ENCODE peak calls at places on chromosome 7, in six cellular contexts. C, G, P, E, V and W are unnamed samples. For H3K36me3, the result is how much of the 10 kb centered on the place peaks cover.

GRCh38 chr7:43873300-43873699 is 4.0 kb upstream of the MRPS24 start:
- DNase-seq in C (no peak), G (no peak), P (peak), E (no peak), V (no peak), W (no peak)

GRCh38 chr7:152025937-152026890 is 740 bp downstream of the GALNT11 start:
- DNase-seq in C (no peak), G (peak), P (no peak), E (no peak), V (no peak), W (peak)

GRCh38 chr7:127911968-127912511 is 119.2 kb downstream of the LRRC4 start:
- DNase-seq in C (no peak), G (no peak), P (no peak), E (no peak), V (no peak), W (no peak)

GRCh38 chr7:17422966-17423365 is 124.5 kb downstream of the AHR start:
- DNase-seq in C (no peak), G (no peak), P (no peak), E (no peak), V (no peak), W (no peak)

GRCh38 chr7:108630002-108630401 is 60.3 kb downstream of the DNAJB9 start:
- DNase-seq in C (peak), G (peak), P (peak), E (no peak), V (no peak), W (no peak)

GRCh38 chr7:24718431-24718831 is 38.8 kb downstream of the GSDME start:
- DNase-seq in C (no peak), G (no peak), P (no peak), E (no peak), V (no peak), W (no peak)

GRCh38 chr7:92835851-92836488 is 403 bp downstream of the CDK6 start:
- DNase-seq in C (peak), G (peak), P (no peak), E (no peak), V (peak), W (peak)

GRCh38 chr7:135911091-135911490 is 66.1 kb downstream of the MTPN start:
- DNase-seq in C (peak), G (peak), P (no peak), E (no peak), V (no peak), W (no peak)

GRCh38 chr7:158812684-158813083 is 16.6 kb downstream of the ESYT2 start:
- DNase-seq in C (no peak), G (no peak), P (no peak), E (no peak), V (peak), W (no peak)

GRCh38 chr7:158023563-158024350 is 563.9 kb downstream of the PTPRN2 start:
- DNase-seq in C (no peak), G (no peak), P (no peak), E (no peak), V (no peak), W (no peak)

GRCh38 chr7:124429923-124430322 is 335.7 kb downstream of the GPR37 start:
- DNase-seq in C (no peak), G (no peak), P (no peak), E (no peak), V (no peak), W (no peak)

GRCh38 chr7:46871516-46871915 is 710.4 kb downstream of the TNS3 start:
- DNase-seq in C (no peak), G (no peak), P (no peak), E (no peak), V (no peak), W (no peak)

GRCh38 chr7:66083677-66084076 is 8.1 kb downstream of the ASL start:
- DNase-seq in C (no peak), G (no peak), P (no peak), E (no peak), V (no peak), W (peak)

GRCh38 chr7:78326189-78326588 is 527.6 kb downstream of the PHTF2 start:
- DNase-seq in C (no peak), G (no peak), P (peak), E (no peak), V (no peak), W (no peak)

GRCh38 chr7:158824028-158824427 is 5.3 kb downstream of the ESYT2 start:
- DNase-seq in C (no peak), G (no peak), P (no peak), E (no peak), V (peak), W (no peak)

GRCh38 chr7:3760696-3761095 is 459.6 kb downstream of the SDK1 start:
- DNase-seq in C (no peak), G (no peak), P (peak), E (no peak), V (no peak), W (no peak)

GRCh38 chr7:106217089-106217542 is 67.7 kb downstream of the NAMPT start:
- DNase-seq in C (peak), G (peak), P (peak), E (peak), V (no peak), W (no peak)

GRCh38 chr7:27248911-27249723 is 6.5 kb downstream of the EVX1 start:
- DNase-seq in C (no peak), G (no peak), P (no peak), E (no peak), V (no peak), W (no peak)

GRCh38 chr7:143399151-143399550 is 9.5 kb downstream of the EPHA1 start:
- DNase-seq in C (no peak), G (no peak), P (no peak), E (no peak), V (no peak), W (no peak)

GRCh38 chr7:23531794-23532489 is at the start of gene TRA2A:
- DNase-seq in C (peak), G (peak), P (peak), E (peak), V (peak), W (peak)

GRCh38 chr7:95758187-95758586 is 14.2 kb upstream of the DYNC1I1 start:
- DNase-seq in C (no peak), G (no peak), P (no peak), E (no peak), V (no peak), W (no peak)

GRCh38 chr7:150964593-150965111 is 13.5 kb downstream of the KCNH2 start:
- DNase-seq in C (peak), G (peak), P (no peak), E (no peak), V (peak), W (peak)

GRCh38 chr7:152987673-152988072 is 228.1 kb downstream of the ACTR3B start:
- DNase-seq in C (no peak), G (no peak), P (peak), E (no peak), V (no peak), W (no peak)

GRCh38 chr7:74722045-74722603 is 51.7 kb upstream of the NCF1 start:
- DNase-seq in C (no peak), G (no peak), P (no peak), E (no peak), V (no peak), W (no peak)

GRCh38 chr7:105723582-105723981 is 142.3 kb upstream of the EFCAB10 start:
- DNase-seq in C (no peak), G (no peak), P (no peak), E (no peak), V (no peak), W (peak)

GRCh38 chr7:133369130-133369529 is 116.3 kb downstream of the EXOC4 start:
- DNase-seq in C (no peak), G (no peak), P (peak), E (no peak), V (no peak), W (no peak)

GRCh38 chr7:70721500-70721899 is 410.4 kb upstream of the GALNT17 start:
- DNase-seq in C (no peak), G (no peak), P (no peak), E (no peak), V (no peak), W (no peak)

GRCh38 chr7:113561446-113561845 is 357.4 kb downstream of the PPP1R3A start:
- DNase-seq in C (no peak), G (no peak), P (peak), E (no peak), V (no peak), W (no peak)

GRCh38 chr7:7772385-7772784 is 54.0 kb upstream of the RPA3 start:
- DNase-seq in C (no peak), G (no peak), P (peak), E (no peak), V (no peak), W (no peak)

GRCh38 chr7:116809636-116810266 is 52.6 kb upstream of the CAPZA2 start:
- DNase-seq in C (no peak), G (peak), P (peak), E (peak), V (no peak), W (peak)

GRCh38 chr7:33619264-33619663 is 286.1 kb upstream of the BMPER start:
- DNase-seq in C (no peak), G (no peak), P (no peak), E (no peak), V (no peak), W (no peak)

GRCh38 chr7:148588891-148589215 is 1.7 kb upstream of the C7orf33 start:
- DNase-seq in C (no peak), G (no peak), P (no peak), E (no peak), V (no peak), W (no peak)

GRCh38 chr7:46811529-46811928 is 770.4 kb downstream of the TNS3 start:
- DNase-seq in C (peak), G (peak), P (peak), E (no peak), V (no peak), W (no peak)

GRCh38 chr7:36278767-36279171 is 110.9 kb upstream of the ANLN start:
- DNase-seq in C (no peak), G (no peak), P (peak), E (no peak), V (no peak), W (no peak)

GRCh38 chr7:108653526-108653925 is 83.9 kb downstream of the DNAJB9 start:
- DNase-seq in C (no peak), G (no peak), P (no peak), E (no peak), V (no peak), W (no peak)

GRCh38 chr7:4682621-4683042 is 537 bp downstream of the FOXK1 start:
- DNase-seq in C (peak), G (peak), P (peak), E (no peak), V (peak), W (peak)

GRCh38 chr7:7177044-7177517 is 5.3 kb upstream of the C1GALT1 start:
- DNase-seq in C (no peak), G (no peak), P (peak), E (peak), V (no peak), W (no peak)

GRCh38 chr7:37320140-37320839 is 128.4 kb downstream of the ELMO1 start:
- DNase-seq in C (no peak), G (no peak), P (no peak), E (no peak), V (no peak), W (no peak)

GRCh38 chr7:25098096-25099046 is 26.7 kb downstream of the CYCS start:
- DNase-seq in C (peak), G (peak), P (peak), E (no peak), V (peak), W (peak)

GRCh38 chr7:139930286-139930965 is 101.4 kb downstream of the TBXAS1 start:
- DNase-seq in C (no peak), G (no peak), P (no peak), E (no peak), V (no peak), W (no peak)

GRCh38 chr7:938546-939185 is 15.8 kb downstream of the ADAP1 start:
- DNase-seq in C (no peak), G (no peak), P (no peak), E (no peak), V (no peak), W (no peak)
- H3K4me3 ChIP-seq in C (no peak), G (no peak), P (no peak), E (no peak), V (no peak), W (no peak)

GRCh38 chr7:30116771-30117170 is 18.0 kb upstream of the MTURN start:
- DNase-seq in C (peak), G (peak), P (no peak), E (no peak), V (no peak), W (no peak)

GRCh38 chr7:30117886-30118285 is 16.9 kb upstream of the MTURN start:
- DNase-seq in C (no peak), G (no peak), P (no peak), E (no peak), V (no peak), W (no peak)

GRCh38 chr7:30114536-30115258 is 20.1 kb upstream of the MTURN start:
- DNase-seq in C (no peak), G (no peak), P (no peak), E (no peak), V (no peak), W (no peak)

GRCh38 chr7:30115709-30116297 is 19.0 kb upstream of the MTURN start:
- DNase-seq in C (no peak), G (no peak), P (no peak), E (no peak), V (no peak), W (no peak)

GRCh38 chr7:30119890-30120577 is 14.8 kb upstream of the MTURN start:
- DNase-seq in C (no peak), G (no peak), P (no peak), E (no peak), V (no peak), W (no peak)
- H3K36me3 ChIP-seq in C (under half), G (under half), P (under half), E (under half), V (under half), W (under half)

GRCh38 chr7:947391-948210 is 6.9 kb downstream of the ADAP1 start:
- DNase-seq in C (no peak), G (no peak), P (no peak), E (no peak), V (no peak), W (peak)

GRCh38 chr7:944744-945143 is 9.7 kb downstream of the ADAP1 start:
- DNase-seq in C (no peak), G (no peak), P (no peak), E (no peak), V (no peak), W (no peak)

GRCh38 chr7:946256-946996 is 8.1 kb downstream of the ADAP1 start:
- DNase-seq in C (no peak), G (no peak), P (no peak), E (no peak), V (no peak), W (peak)

GRCh38 chr7:945147-945555 is 9.3 kb downstream of the ADAP1 start:
- DNase-seq in C (no peak), G (no peak), P (no peak), E (no peak), V (peak), W (peak)

GRCh38 chr7:945556-946255 is 8.8 kb downstream of the ADAP1 start:
- DNase-seq in C (no peak), G (no peak), P (no peak), E (no peak), V (peak), W (peak)
- H3K4me3 ChIP-seq in C (no peak), G (no peak), P (no peak), E (no peak), V (no peak), W (no peak)

DNA sequence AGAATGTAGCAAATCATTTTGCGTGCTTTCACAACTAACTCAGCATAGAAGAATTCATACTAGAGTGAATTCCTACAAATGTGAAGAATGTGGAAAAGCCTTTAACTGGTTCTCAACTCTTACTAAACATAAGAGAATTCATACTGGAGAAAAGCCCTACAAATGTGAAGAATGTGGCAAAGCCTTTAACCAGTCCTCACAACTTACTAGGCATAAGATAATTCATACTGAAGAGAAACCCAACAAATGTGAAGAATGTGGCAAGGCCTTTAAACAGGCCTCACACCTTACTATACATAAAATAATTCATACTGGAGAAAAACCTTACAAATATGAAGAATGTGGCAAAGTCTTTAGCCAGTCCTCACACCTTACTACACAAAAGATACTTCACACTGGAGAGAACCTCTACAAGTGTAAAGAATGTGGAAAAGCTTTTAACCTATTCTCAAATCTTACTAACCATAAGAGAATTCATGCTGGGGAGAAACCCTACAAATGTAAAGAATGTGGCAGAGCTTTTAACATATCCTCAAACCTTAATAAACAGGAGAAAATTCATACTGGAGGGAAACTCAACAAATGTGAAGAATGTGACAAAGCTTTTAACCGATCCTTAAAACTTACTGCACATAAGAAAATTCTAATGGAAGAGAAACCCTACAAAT is 40.8 kb downstream of the ZNF107 start:
- DNase-seq in C (no peak), G (no peak), P (no peak), E (no peak), V (no peak), W (no peak)
- H3K36me3 ChIP-seq in C (under half), G (half or more), P (under half), E (under half), V (under half), W (under half)

DNA sequence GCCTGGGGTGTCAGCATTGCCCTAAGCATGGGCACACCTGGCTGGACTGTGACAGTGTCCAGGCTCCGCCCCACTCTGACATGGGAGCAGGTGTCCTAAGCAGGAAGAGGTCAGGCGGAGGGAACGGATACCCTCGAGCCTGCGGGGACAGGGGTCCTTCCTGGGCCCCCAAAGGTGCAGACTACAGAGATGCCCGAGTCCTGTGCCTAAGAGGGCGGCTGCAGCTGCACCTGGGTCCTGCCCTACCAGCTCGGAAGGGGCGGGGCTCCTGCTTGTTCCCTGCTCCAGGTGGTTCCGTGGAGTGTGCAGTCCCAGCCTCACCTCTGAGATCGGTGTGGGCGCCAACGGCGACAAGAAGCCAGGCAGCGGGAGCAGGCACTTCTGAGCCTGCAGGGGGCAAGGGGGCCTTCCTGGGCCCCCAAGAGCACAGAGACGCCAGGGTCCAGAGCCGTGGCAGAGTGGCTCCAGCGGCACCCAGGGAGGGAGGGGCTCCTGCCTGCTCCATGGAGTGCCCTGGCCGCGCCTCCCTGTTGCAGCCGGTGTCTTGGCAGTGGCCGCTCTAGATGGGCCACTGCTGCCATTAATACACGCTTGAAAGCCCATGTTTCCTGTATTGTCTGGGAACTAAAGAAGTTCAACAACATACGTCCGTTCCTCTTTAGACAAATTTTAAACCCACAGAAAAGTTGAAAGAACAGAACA is 64.5 kb upstream of the CACNA2D1 start:
- DNase-seq in C (no peak), G (no peak), P (no peak), E (no peak), V (no peak), W (peak)
- H3K4me3 ChIP-seq in C (no peak), G (no peak), P (no peak), E (no peak), V (no peak), W (peak)

DNA sequence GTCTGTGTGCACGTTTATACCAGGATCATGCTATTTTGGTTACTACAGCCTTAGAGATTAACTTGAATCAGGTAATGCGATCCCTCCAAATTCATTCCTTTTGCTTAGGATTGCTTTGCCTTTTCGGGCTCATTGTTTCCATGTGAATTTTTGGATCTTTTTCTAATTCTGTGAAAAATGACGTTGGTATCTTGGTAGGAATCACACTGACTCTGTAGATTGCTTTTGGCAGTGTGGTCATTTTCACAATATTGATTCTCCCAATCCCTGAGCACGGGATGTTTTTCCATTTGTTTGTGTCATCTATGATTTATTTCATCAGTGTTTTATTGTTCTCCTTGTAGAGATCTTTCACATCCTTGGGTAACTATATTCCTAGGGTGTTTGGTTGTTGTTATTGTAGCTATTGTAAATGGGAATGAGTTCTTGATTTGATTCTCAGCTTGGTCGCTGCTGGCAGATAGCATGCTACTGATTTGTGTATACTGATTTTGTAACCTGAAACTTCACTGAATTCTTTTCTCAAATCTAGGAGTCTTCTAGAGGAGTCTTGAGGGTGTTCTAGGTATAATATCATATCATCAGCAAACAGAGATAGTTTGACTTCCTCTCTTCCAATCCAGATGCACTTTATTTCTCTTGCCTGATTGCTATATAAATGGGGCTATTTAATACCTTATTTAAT is 18.2 kb downstream of the SNX8 start:
- DNase-seq in C (no peak), G (no peak), P (no peak), E (no peak), V (no peak), W (peak)
- H3K36me3 ChIP-seq in C (under half), G (under half), P (under half), E (under half), V (under half), W (under half)